ENCODE peak calls at places on chromosomes 4 and X, in six cellular contexts. K, E, X, R, I and G are unnamed samples.

GRCh38 chrX:134548257-134548732 is 88.3 kb downstream of the HPRT1 start:
- DNase-seq in I (no peak), X (no peak), R (no peak), E (no peak), K (no peak), G (peak; percentile 42)

GRCh38 chr4:100907465-100908454 is 389.9 kb upstream of the EMCN start:
- DNase-seq in E (no peak), I (peak; percentile 21), X (no peak), R (no peak), K (no peak), G (no peak)

GRCh38 chr4:25702848-25703247 is 47.2 kb downstream of the SLC34A2 start:
- DNase-seq in R (no peak), X (peak; percentile 1), I (peak; percentile 72), E (peak; percentile 11), K (no peak), G (no peak)

GRCh38 chrX:31543565-31544125 is 471.8 kb upstream of the FTHL17 start:
- DNase-seq in I (no peak), E (no peak), R (no peak), X (no peak), K (no peak), G (no peak)

GRCh38 chr4:159390648-159391047 is 287.8 kb downstream of the RAPGEF2 start:
- DNase-seq in I (peak; percentile 98), X (no peak), R (no peak), E (peak; percentile 89), K (peak; percentile 97), G (no peak)

GRCh38 chrX:41553688-41554087 is 106.5 kb downstream of the NYX start:
- DNase-seq in K (no peak), I (peak; percentile 51), E (no peak), R (no peak), X (no peak), G (peak; percentile 1)

GRCh38 chrX:1451251-1451675 is 1.4 kb downstream of the ASMTL start:
- DNase-seq in X (no peak), K (peak; percentile 24), I (no peak), R (no peak), E (no peak), G (no peak)

GRCh38 chr4:124505211-124505610 is 207.3 kb downstream of the ANKRD50 start:
- DNase-seq in R (no peak), I (no peak), X (no peak), E (no peak), K (no peak), G (no peak)

GRCh38 chr4:82865592-82865991 is 25.4 kb downstream of the SEC31A start:
- DNase-seq in I (peak; percentile 92), K (no peak), E (peak; percentile 71), R (no peak), X (no peak), G (no peak)

GRCh38 chr4:24781999-24782745 is 13.2 kb upstream of the SOD3 start:
- DNase-seq in I (no peak), X (no peak), R (no peak), E (no peak), K (no peak), G (no peak)

GRCh38 chr4:88985088-88985779 is 71.8 kb downstream of the FAM13A start:
- DNase-seq in K (no peak), E (no peak), R (no peak), I (peak; percentile 58), X (no peak), G (no peak)

GRCh38 chrX:105098201-105098600 is 122.3 kb downstream of the TEX13A start:
- DNase-seq in K (no peak), I (no peak), X (no peak), R (no peak), E (no peak), G (no peak)

GRCh38 chrX:74133156-74133796 is 170.7 kb upstream of the ZCCHC13 start:
- DNase-seq in I (peak; percentile 77), X (no peak), E (peak; percentile 4), K (no peak), R (no peak), G (peak; percentile 62)

GRCh38 chr4:155371432-155372043 is 5.2 kb downstream of the MAP9 start:
- DNase-seq in K (no peak), R (no peak), E (no peak), X (no peak), I (peak; percentile 37), G (peak; percentile 28)

GRCh38 chrX:25012793-25013592 is 2.8 kb downstream of the ARX start:
- DNase-seq in E (no peak), K (no peak), I (no peak), R (no peak), X (no peak), G (peak; percentile 14)

GRCh38 chr4:183503497-183504063 is 1.3 kb upstream of the ING2 start:
- DNase-seq in K (no peak), I (no peak), R (no peak), X (no peak), E (no peak), G (peak; percentile 82)